ENCODE peak calls at places on chromosomes 5 and 9, in four cellular contexts. S is adrenal gland, D is lung, O is heart right ventricle. P is an unnamed sample.

GRCh38 chr5:68460147-68460760 is 244.7 kb downstream of the PIK3R1 start:
- DNase-seq in O (no peak), S (peak; percentile 20), D (peak; percentile 36), P (peak; percentile 23)

GRCh38 chr9:129851821-129852220 is 16.6 kb downstream of the USP20 start:
- DNase-seq in O (no peak), D (no peak), S (no peak), P (no peak)

GRCh38 chr5:135245521-135246499 is 153.2 kb downstream of the MACROH2A1 start:
- DNase-seq in O (no peak), S (peak; percentile 21), D (no peak), P (no peak)

GRCh38 chr5:171421331-171422262 is 2.1 kb downstream of the FGF18 start:
- DNase-seq in O (no peak), D (no peak), S (no peak), P (no peak)

GRCh38 chr9:69174645-69175487 is 789 bp downstream of the TJP2 start:
- DNase-seq in D (no peak), O (no peak), S (peak; percentile 68), P (peak; percentile 41)

GRCh38 chr9:91900057-91900816 is 49.8 kb downstream of the ROR2 start:
- DNase-seq in O (no peak), D (no peak), S (no peak), P (no peak)

GRCh38 chr5:39755986-39756385 is 331.2 kb upstream of the DAB2 start:
- DNase-seq in O (no peak), S (peak; percentile 36), D (no peak), P (no peak)

GRCh38 chr9:26983340-26983739 is 22.1 kb downstream of the LRRC19 start:
- DNase-seq in O (no peak), S (no peak), D (no peak), P (no peak)

GRCh38 chr9:20242767-20243166 is 379.5 kb downstream of the MLLT3 start:
- DNase-seq in D (no peak), O (no peak), S (no peak), P (no peak)

GRCh38 chr5:54909911-54910870 is 75.2 kb downstream of the ESM1 start:
- DNase-seq in O (no peak), D (no peak), S (no peak), P (no peak)

GRCh38 chr9:119050281-119050680 is 319.0 kb downstream of the BRINP1 start:
- DNase-seq in D (no peak), S (no peak), O (no peak), P (no peak)

GRCh38 chr9:125337282-125337681 is 75.7 kb downstream of the GAPVD1 start:
- DNase-seq in O (no peak), S (no peak), D (no peak), P (no peak)

GRCh38 chr9:132518151-132518550 is 64.3 kb upstream of the BARHL1 start:
- DNase-seq in O (no peak), S (no peak), D (no peak), P (no peak)

GRCh38 chr9:132516911-132517310 is 65.5 kb upstream of the BARHL1 start:
- DNase-seq in O (no peak), D (no peak), S (no peak), P (no peak)

GRCh38 chr9:132520612-132521011 is 61.8 kb upstream of the BARHL1 start:
- DNase-seq in S (no peak), O (no peak), D (no peak), P (no peak)

GRCh38 chr9:132518626-132519025 is 63.8 kb upstream of the BARHL1 start:
- DNase-seq in D (no peak), S (no peak), O (no peak), P (no peak)

GRCh38 chr9:132519033-132519432 is 63.4 kb upstream of the BARHL1 start:
- DNase-seq in D (no peak), O (no peak), S (no peak), P (no peak)
- H3K27me3 ChIP-seq in D (peaks cover 3% of the 10 kb centered on the region), O (peaks cover 21% of the 10 kb centered on the region), S (no peaks in the 10 kb centered on the region), P (peaks cover 4% of the 10 kb centered on the region)

DNA sequence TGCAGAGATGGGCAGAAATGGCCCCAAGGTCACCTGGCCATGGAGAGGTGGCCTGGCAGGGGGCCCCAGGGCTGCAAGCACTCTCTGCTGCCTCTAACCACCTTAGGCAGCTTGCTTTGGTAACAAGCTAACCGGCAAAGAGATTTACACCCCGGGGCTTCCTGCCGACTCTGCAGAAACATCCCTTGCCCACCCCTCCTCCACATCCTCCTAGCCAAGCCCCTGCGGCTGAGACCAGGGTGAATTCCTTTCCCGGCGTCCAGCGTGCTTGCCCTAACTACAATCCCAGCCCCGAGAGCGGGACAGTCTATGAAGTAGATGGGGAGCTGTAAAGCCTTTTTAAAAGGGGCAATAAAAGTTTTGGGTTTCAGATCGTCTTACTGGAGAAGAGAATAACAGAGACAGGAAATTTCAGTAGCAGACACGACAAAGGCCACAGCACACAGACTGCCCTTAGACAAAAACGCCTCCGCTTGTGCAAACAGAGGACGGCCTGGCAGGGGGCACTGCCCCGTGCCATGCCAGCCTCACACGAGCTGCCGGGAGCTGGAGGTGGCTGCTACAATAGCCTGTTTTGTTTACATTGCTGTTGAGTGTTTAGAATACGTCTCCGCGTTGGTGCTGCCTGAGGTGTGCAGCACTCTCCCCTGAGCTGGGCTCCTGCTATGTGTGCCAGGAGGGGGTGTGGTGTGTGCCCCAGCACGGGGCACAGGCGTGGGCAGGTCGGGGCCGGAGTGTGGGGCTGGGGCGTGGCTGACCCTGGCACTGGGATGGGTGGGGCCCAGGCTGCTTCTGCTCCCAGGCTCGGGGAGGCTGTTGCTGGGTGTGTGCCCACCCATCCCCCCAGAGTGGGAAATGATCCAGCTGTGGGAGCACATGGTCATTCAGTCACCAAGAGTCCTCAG is 15.3 kb downstream of the MYMK start:
- DNase-seq in O (peak; percentile 13), D (no peak), S (no peak), P (no peak)
- H3K27me3 ChIP-seq in O (no peaks in the 10 kb centered on the region), D (no peaks in the 10 kb centered on the region), S (no peaks in the 10 kb centered on the region), P (no peaks in the 10 kb centered on the region)

GRCh38 chr5:177985430-177986040 is 10.5 kb downstream of the PROP1 start:
- DNase-seq in D (no peak), S (no peak), O (no peak), P (no peak)
- H3K27me3 ChIP-seq in D (peaks cover 12% of the 10 kb centered on the region), S (peaks cover 44% of the 10 kb centered on the region), O (peaks cover 74% of the 10 kb centered on the region), P (peaks cover 52% of the 10 kb centered on the region)

GRCh38 chr9:132415181-132415580 is 5.2 kb downstream of the CFAP77 start:
- DNase-seq in S (no peak), O (no peak), D (no peak), P (no peak)
- H3K27me3 ChIP-seq in S (peaks cover 49% of the 10 kb centered on the region), O (peaks cover 92% of the 10 kb centered on the region), D (peaks cover 3% of the 10 kb centered on the region), P (peaks cover 73% of the 10 kb centered on the region)

DNA sequence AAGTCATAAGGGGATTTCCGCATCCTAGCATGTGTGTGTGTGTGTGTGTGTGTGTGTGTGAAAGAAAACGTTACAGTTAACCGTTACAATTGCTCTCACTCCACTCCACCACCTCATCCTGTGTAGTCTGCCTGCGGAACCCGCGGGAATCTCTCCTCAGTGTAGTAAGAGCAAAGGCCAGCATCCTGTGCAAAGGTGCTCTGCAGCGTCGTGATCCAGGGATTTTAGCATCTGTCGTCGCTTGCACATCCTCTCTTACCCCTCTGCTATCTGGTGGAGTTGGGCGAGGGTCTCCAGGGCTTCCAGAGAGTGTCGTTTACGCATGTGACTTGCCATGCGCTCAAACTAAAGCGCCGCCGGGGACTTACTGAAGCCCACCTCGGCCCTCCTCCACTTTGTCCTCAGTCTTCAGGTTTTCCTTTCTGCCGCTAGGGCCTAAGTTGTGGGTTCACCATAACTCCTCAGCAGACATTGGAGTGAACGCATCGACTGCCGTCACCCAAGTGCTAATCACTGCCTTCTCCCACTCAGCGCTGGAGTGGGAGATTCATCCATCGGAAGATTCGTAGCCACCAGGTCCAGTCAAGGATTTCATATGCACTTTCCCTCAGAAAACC is 3.9 kb downstream of the CDKN2B start:
- DNase-seq in D (no peak), O (no peak), S (no peak), P (no peak)
- H3K27me3 ChIP-seq in D (no peaks in the 10 kb centered on the region), O (peaks cover 84% of the 10 kb centered on the region), S (no peaks in the 10 kb centered on the region), P (peaks cover 24% of the 10 kb centered on the region)

DNA sequence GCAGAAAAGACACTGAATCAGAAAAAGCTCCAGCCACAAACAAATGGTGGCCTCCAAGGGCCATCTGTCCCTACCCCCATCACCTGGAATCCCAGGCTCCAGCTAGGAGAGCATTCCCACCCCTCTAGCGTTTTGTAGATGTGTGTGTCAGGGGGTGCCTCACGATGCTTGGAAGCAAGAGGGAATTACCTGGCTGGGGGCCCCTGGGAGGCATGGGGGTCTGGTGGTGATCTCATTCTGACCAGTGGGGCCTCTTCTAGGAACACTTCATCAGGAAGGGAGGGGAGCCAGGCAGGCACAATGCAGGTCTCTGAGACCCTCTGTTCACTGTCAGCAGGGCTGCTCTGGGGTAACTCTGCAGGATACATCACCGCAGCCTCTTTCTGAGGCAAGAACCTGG is 6.0 kb downstream of the SHROOM1 start:
- DNase-seq in S (no peak), O (no peak), D (no peak), P (no peak)
- H3K27me3 ChIP-seq in S (no peaks in the 10 kb centered on the region), O (peaks cover 72% of the 10 kb centered on the region), D (no peaks in the 10 kb centered on the region), P (no peaks in the 10 kb centered on the region)

GRCh38 chr5:139896718-139897117 is 101.1 kb downstream of the PSD2 start:
- DNase-seq in O (no peak), D (no peak), S (no peak), P (no peak)
- H3K27me3 ChIP-seq in O (peaks cover 11% of the 10 kb centered on the region), D (peaks cover 1% of the 10 kb centered on the region), S (no peaks in the 10 kb centered on the region), P (no peaks in the 10 kb centered on the region)

DNA sequence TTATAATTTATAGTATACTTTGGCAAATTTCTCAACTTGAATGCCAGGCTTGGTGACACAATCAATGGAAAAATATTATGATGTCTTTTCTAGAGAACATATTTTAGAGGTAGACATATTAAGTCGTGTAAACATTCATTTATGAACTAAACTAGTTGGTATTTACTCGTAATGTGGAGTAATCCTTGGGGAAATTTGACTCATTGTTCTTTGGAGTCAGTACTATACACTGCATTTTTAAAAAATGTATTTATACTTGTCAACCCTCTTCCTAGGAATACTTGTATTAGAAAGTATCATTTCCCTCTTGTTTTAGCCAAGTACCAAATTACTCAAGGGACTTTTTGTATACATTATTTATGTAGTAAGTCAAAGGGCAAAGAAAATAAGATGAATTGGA is 248.0 kb upstream of the IZUMO3 start:
- DNase-seq in S (no peak), D (no peak), O (no peak), P (no peak)
- H3K27me3 ChIP-seq in S (no peaks in the 10 kb centered on the region), D (no peaks in the 10 kb centered on the region), O (no peaks in the 10 kb centered on the region), P (no peaks in the 10 kb centered on the region)

GRCh38 chr9:132457508-132457907 is 47.5 kb downstream of the CFAP77 start:
- DNase-seq in S (no peak), D (no peak), O (no peak), P (no peak)

GRCh38 chr9:132456241-132456640 is 46.2 kb downstream of the CFAP77 start:
- DNase-seq in O (no peak), S (no peak), D (no peak), P (no peak)

GRCh38 chr9:132460240-132460639 is 50.2 kb downstream of the CFAP77 start:
- DNase-seq in D (no peak), S (no peak), O (no peak), P (no peak)

GRCh38 chr9:132458432-132458831 is 48.4 kb downstream of the CFAP77 start:
- DNase-seq in S (no peak), O (no peak), D (no peak), P (no peak)

DNA sequence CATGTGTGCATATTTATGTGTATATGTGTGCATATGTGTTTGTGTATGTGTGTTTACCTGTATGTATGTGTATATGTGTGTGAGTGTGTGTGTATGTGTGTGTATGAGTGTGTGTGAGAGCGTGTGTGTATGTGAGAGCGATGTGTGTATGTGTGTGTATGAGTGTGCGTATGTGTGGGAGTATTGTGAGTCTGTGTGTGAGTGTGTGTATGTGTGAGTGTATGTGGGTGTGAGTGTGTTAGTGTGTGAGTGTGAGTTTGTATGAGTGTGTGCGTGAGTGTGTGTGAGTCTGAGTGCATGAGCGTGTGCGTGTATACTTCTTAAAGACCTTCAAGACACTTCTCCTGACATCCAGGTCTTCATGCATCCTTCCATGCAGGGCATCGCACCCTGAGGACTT is 49.6 kb downstream of the CFAP77 start:
- DNase-seq in D (no peak), O (no peak), S (no peak), P (no peak)
- H3K27me3 ChIP-seq in D (no peaks in the 10 kb centered on the region), O (no peaks in the 10 kb centered on the region), S (peaks cover 18% of the 10 kb centered on the region), P (no peaks in the 10 kb centered on the region)